ENCODE peak calls at places on chromosomes 2 and 18, in six cellular contexts. One of them, this sample, is unnamed.
A peak's percentile ranks its signal among the peaks of the same experiment; 100 is the strongest.

GRCh38 chr2:204533629-204534370 is 11.5 kb upstream of the PARD3B start:
- DNase-seq in stimulated activated CD8-positive, alpha-beta memory T cell treated with anti-CD3 and anti-CD28 coated beads, Interleukin-15, amount 100 ng/mL, for 24 hours: no peak
- DNase-seq in activated CD8-positive, alpha-beta T cell treated with anti-CD3 and anti-CD28 coated beads, Interleukin-2, amount 10 ng/mL, durations not matched to agents 7 days and 5 days: no peak
- DNase-seq in CD4-positive, alpha-beta memory T cell: no peak
- DNase-seq in omental fat pad: no peak
- DNase-seq in NCI-H2029: no peak
- DNase-seq in this sample: no peak

GRCh38 chr2:157194097-157194688 is 63.3 kb upstream of the GALNT5 start:
- DNase-seq in CD4-positive, alpha-beta memory T cell: no peak
- DNase-seq in stimulated activated CD8-positive, alpha-beta memory T cell treated with anti-CD3 and anti-CD28 coated beads, Interleukin-15, amount 100 ng/mL, for 24 hours: no peak
- DNase-seq in omental fat pad: no peak
- DNase-seq in NCI-H2029: peak; percentile 39
- DNase-seq in activated CD8-positive, alpha-beta T cell treated with anti-CD3 and anti-CD28 coated beads, Interleukin-2, amount 10 ng/mL, durations not matched to agents 7 days and 5 days: peak; percentile 37
- DNase-seq in this sample: peak; percentile 42

GRCh38 chr18:59008302-59008974 is 131.2 kb upstream of the SEC11C start:
- DNase-seq in omental fat pad: no peak
- DNase-seq in stimulated activated CD8-positive, alpha-beta memory T cell treated with anti-CD3 and anti-CD28 coated beads, Interleukin-15, amount 100 ng/mL, for 24 hours: no peak
- DNase-seq in activated CD8-positive, alpha-beta T cell treated with anti-CD3 and anti-CD28 coated beads, Interleukin-2, amount 10 ng/mL, durations not matched to agents 7 days and 5 days: no peak
- DNase-seq in CD4-positive, alpha-beta memory T cell: no peak
- DNase-seq in NCI-H2029: no peak
- DNase-seq in this sample: no peak

GRCh38 chr2:241161646-241162281 is 11.5 kb downstream of the PPP1R7 start:
- DNase-seq in stimulated activated CD8-positive, alpha-beta memory T cell treated with anti-CD3 and anti-CD28 coated beads, Interleukin-15, amount 100 ng/mL, for 24 hours: no peak
- DNase-seq in CD4-positive, alpha-beta memory T cell: no peak
- DNase-seq in NCI-H2029: peak; percentile 72
- DNase-seq in activated CD8-positive, alpha-beta T cell treated with anti-CD3 and anti-CD28 coated beads, Interleukin-2, amount 10 ng/mL, durations not matched to agents 7 days and 5 days: no peak
- DNase-seq in omental fat pad: peak; percentile 29
- DNase-seq in this sample: no peak

GRCh38 chr2:30509716-30510115 is 62.7 kb downstream of the LCLAT1 start:
- DNase-seq in CD4-positive, alpha-beta memory T cell: no peak
- DNase-seq in stimulated activated CD8-positive, alpha-beta memory T cell treated with anti-CD3 and anti-CD28 coated beads, Interleukin-15, amount 100 ng/mL, for 24 hours: no peak
- DNase-seq in omental fat pad: no peak
- DNase-seq in activated CD8-positive, alpha-beta T cell treated with anti-CD3 and anti-CD28 coated beads, Interleukin-2, amount 10 ng/mL, durations not matched to agents 7 days and 5 days: no peak
- DNase-seq in NCI-H2029: no peak
- DNase-seq in this sample: no peak

GRCh38 chr2:189555243-189555642 is 25.3 kb downstream of the SLC40A1 start:
- DNase-seq in omental fat pad: no peak
- DNase-seq in CD4-positive, alpha-beta memory T cell: no peak
- DNase-seq in activated CD8-positive, alpha-beta T cell treated with anti-CD3 and anti-CD28 coated beads, Interleukin-2, amount 10 ng/mL, durations not matched to agents 7 days and 5 days: no peak
- DNase-seq in stimulated activated CD8-positive, alpha-beta memory T cell treated with anti-CD3 and anti-CD28 coated beads, Interleukin-15, amount 100 ng/mL, for 24 hours: no peak
- DNase-seq in NCI-H2029: no peak
- DNase-seq in this sample: no peak

GRCh38 chr2:62409442-62409841 is 96.6 kb downstream of the TMEM17 start:
- DNase-seq in CD4-positive, alpha-beta memory T cell: no peak
- DNase-seq in omental fat pad: no peak
- DNase-seq in stimulated activated CD8-positive, alpha-beta memory T cell treated with anti-CD3 and anti-CD28 coated beads, Interleukin-15, amount 100 ng/mL, for 24 hours: no peak
- DNase-seq in activated CD8-positive, alpha-beta T cell treated with anti-CD3 and anti-CD28 coated beads, Interleukin-2, amount 10 ng/mL, durations not matched to agents 7 days and 5 days: no peak
- DNase-seq in NCI-H2029: no peak
- DNase-seq in this sample: no peak

GRCh38 chr2:223176970-223177369 is 125.0 kb downstream of the KCNE4 start:
- DNase-seq in CD4-positive, alpha-beta memory T cell: no peak
- DNase-seq in stimulated activated CD8-positive, alpha-beta memory T cell treated with anti-CD3 and anti-CD28 coated beads, Interleukin-15, amount 100 ng/mL, for 24 hours: no peak
- DNase-seq in NCI-H2029: no peak
- DNase-seq in omental fat pad: no peak
- DNase-seq in activated CD8-positive, alpha-beta T cell treated with anti-CD3 and anti-CD28 coated beads, Interleukin-2, amount 10 ng/mL, durations not matched to agents 7 days and 5 days: no peak
- DNase-seq in this sample: no peak

GRCh38 chr18:6256521-6256920 is 158.2 kb downstream of the L3MBTL4 start:
- DNase-seq in omental fat pad: no peak
- DNase-seq in stimulated activated CD8-positive, alpha-beta memory T cell treated with anti-CD3 and anti-CD28 coated beads, Interleukin-15, amount 100 ng/mL, for 24 hours: no peak
- DNase-seq in activated CD8-positive, alpha-beta T cell treated with anti-CD3 and anti-CD28 coated beads, Interleukin-2, amount 10 ng/mL, durations not matched to agents 7 days and 5 days: no peak
- DNase-seq in NCI-H2029: no peak
- DNase-seq in CD4-positive, alpha-beta memory T cell: no peak
- DNase-seq in this sample: no peak